ENCODE peak calls at places on chromosomes 12 and 14, in seven cellular contexts. One of them, this sample, is unnamed.

GRCh38 chr12:14416658-14417057 is 51.2 kb downstream of the ATF7IP start:
- DNase-seq in H1: no peak
- DNase-seq in HepG2: peak; percentile 33
- DNase-seq in HCT116: no peak
- DNase-seq in SK-N-SH: peak; percentile 27
- DNase-seq in GM12878: no peak
- DNase-seq in K562: no peak
- DNase-seq in this sample: no peak

GRCh38 chr14:92437309-92437708 is 76.3 kb upstream of the RIN3 start:
- DNase-seq in SK-N-SH: no peak
- DNase-seq in K562: no peak
- DNase-seq in HepG2: no peak
- DNase-seq in HCT116: no peak
- DNase-seq in GM12878: no peak
- DNase-seq in H1: no peak
- DNase-seq in this sample: no peak

GRCh38 chr14:49966304-49966809 is 73.5 kb downstream of the ARF6 start:
- DNase-seq in K562: no peak
- DNase-seq in SK-N-SH: no peak
- DNase-seq in GM12878: no peak
- DNase-seq in H1: peak; percentile 54
- DNase-seq in HCT116: no peak
- DNase-seq in HepG2: peak; percentile 84
- DNase-seq in this sample: no peak

GRCh38 chr14:59189281-59189821 is 884 bp downstream of the DAAM1 start:
- DNase-seq in SK-N-SH: peak; percentile 51
- DNase-seq in GM12878: no peak
- DNase-seq in K562: peak; percentile 9
- DNase-seq in HepG2: no peak
- DNase-seq in HCT116: no peak
- DNase-seq in H1: peak; percentile 63
- DNase-seq in this sample: no peak

GRCh38 chr12:132828706-132829534 is at the start of gene GOLGA3:
- DNase-seq in SK-N-SH: peak; percentile 99
- DNase-seq in H1: peak; percentile 92
- DNase-seq in K562: peak; percentile 99
- DNase-seq in GM12878: peak; percentile 68
- DNase-seq in HepG2: peak; percentile 87
- DNase-seq in HCT116: peak; percentile 94
- DNase-seq in this sample: peak; percentile 58

GRCh38 chr14:103685276-103686211 is 29.7 kb downstream of the XRCC3 start:
- DNase-seq in SK-N-SH: no peak
- DNase-seq in K562: no peak
- DNase-seq in HepG2: no peak
- DNase-seq in GM12878: no peak
- DNase-seq in H1: no peak
- DNase-seq in HCT116: no peak
- DNase-seq in this sample: no peak

GRCh38 chr12:49974231-49974675 is 1.5 kb downstream of the AQP6 start:
- DNase-seq in SK-N-SH: peak; percentile 88
- DNase-seq in GM12878: no peak
- DNase-seq in H1: peak; percentile 54
- DNase-seq in HepG2: peak; percentile 58
- DNase-seq in K562: peak; percentile 60
- DNase-seq in HCT116: no peak
- DNase-seq in this sample: no peak

GRCh38 chr12:120264086-120264485 is 1.4 kb downstream of the PXN start:
- DNase-seq in H1: no peak
- DNase-seq in K562: no peak
- DNase-seq in HCT116: no peak
- DNase-seq in HepG2: no peak
- DNase-seq in SK-N-SH: no peak
- DNase-seq in GM12878: no peak
- DNase-seq in this sample: no peak

GRCh38 chr12:68267892-68268396 is 14.5 kb upstream of the IL22 start:
- DNase-seq in GM12878: no peak
- DNase-seq in SK-N-SH: no peak
- DNase-seq in HepG2: no peak
- DNase-seq in K562: no peak
- DNase-seq in H1: no peak
- DNase-seq in HCT116: no peak
- DNase-seq in this sample: no peak

GRCh38 chr14:40859065-40859464 is 747.6 kb upstream of the LRFN5 start:
- DNase-seq in HCT116: no peak
- DNase-seq in H1: no peak
- DNase-seq in SK-N-SH: no peak
- DNase-seq in GM12878: no peak
- DNase-seq in HepG2: no peak
- DNase-seq in K562: no peak
- DNase-seq in this sample: no peak

GRCh38 chr12:1668833-1669543 is 21.9 kb upstream of the ADIPOR2 start:
- DNase-seq in GM12878: no peak
- DNase-seq in HCT116: no peak
- DNase-seq in SK-N-SH: no peak
- DNase-seq in H1: no peak
- DNase-seq in HepG2: peak; percentile 85
- DNase-seq in K562: peak; percentile 19
- DNase-seq in this sample: no peak

GRCh38 chr14:39055786-39056474 is 47.1 kb downstream of the SEC23A start:
- DNase-seq in H1: no peak
- DNase-seq in HepG2: no peak
- DNase-seq in GM12878: no peak
- DNase-seq in K562: no peak
- DNase-seq in SK-N-SH: no peak
- DNase-seq in HCT116: peak; percentile 12
- DNase-seq in this sample: no peak

GRCh38 chr12:1117371-1117770 is 126.3 kb downstream of the ERC1 start:
- DNase-seq in H1: no peak
- DNase-seq in SK-N-SH: no peak
- DNase-seq in GM12878: no peak
- DNase-seq in K562: no peak
- DNase-seq in HepG2: no peak
- DNase-seq in HCT116: no peak
- DNase-seq in this sample: no peak

GRCh38 chr12:15811192-15812127 is 22.3 kb upstream of the EPS8 start:
- DNase-seq in K562: no peak
- DNase-seq in HCT116: no peak
- DNase-seq in HepG2: no peak
- DNase-seq in GM12878: no peak
- DNase-seq in SK-N-SH: no peak
- DNase-seq in H1: no peak
- DNase-seq in this sample: no peak

GRCh38 chr12:32248594-32249140 is 142.0 kb downstream of the BICD1 start:
- DNase-seq in HepG2: no peak
- DNase-seq in SK-N-SH: no peak
- DNase-seq in GM12878: no peak
- DNase-seq in HCT116: no peak
- DNase-seq in K562: no peak
- DNase-seq in H1: no peak
- DNase-seq in this sample: no peak

GRCh38 chr14:69685716-69686115 is 74.3 kb downstream of the SUSD6 start:
- DNase-seq in HCT116: no peak
- DNase-seq in HepG2: peak; percentile 62
- DNase-seq in GM12878: no peak
- DNase-seq in SK-N-SH: no peak
- DNase-seq in K562: no peak
- DNase-seq in H1: no peak
- DNase-seq in this sample: no peak

GRCh38 chr12:82745807-82746206 is 59.1 kb downstream of the TMTC2 start:
- DNase-seq in GM12878: no peak
- DNase-seq in K562: no peak
- DNase-seq in SK-N-SH: no peak
- DNase-seq in HCT116: no peak
- DNase-seq in H1: no peak
- DNase-seq in HepG2: no peak
- DNase-seq in this sample: no peak

GRCh38 chr12:132427177-132427725 is 62.7 kb upstream of the FBRSL1 start:
- DNase-seq in HCT116: no peak
- DNase-seq in SK-N-SH: no peak
- DNase-seq in K562: no peak
- DNase-seq in H1: no peak
- DNase-seq in GM12878: no peak
- DNase-seq in HepG2: no peak
- DNase-seq in this sample: no peak

GRCh38 chr14:74959596-74960180 is 4.3 kb upstream of the PGF start:
- DNase-seq in HepG2: no peak
- DNase-seq in HCT116: no peak
- DNase-seq in GM12878: no peak
- DNase-seq in K562: no peak
- DNase-seq in SK-N-SH: no peak
- DNase-seq in H1: no peak
- DNase-seq in this sample: no peak

GRCh38 chr14:22122227-22123187 is 448.9 kb upstream of the OR4E1 start:
- DNase-seq in SK-N-SH: no peak
- DNase-seq in GM12878: no peak
- DNase-seq in HCT116: no peak
- DNase-seq in H1: no peak
- DNase-seq in K562: no peak
- DNase-seq in HepG2: peak; percentile 37
- DNase-seq in this sample: no peak
- TF ChIP-seq SIN3A in SK-N-SH: no peak
- TF ChIP-seq SIN3A in GM12878: no peak
- TF ChIP-seq SIN3A in HCT116: no peak
- TF ChIP-seq SIN3A in H1: no peak
- TF ChIP-seq SIN3A in K562: no peak
- TF ChIP-seq SIN3A in HepG2: no peak
- TF ChIP-seq SIN3A in this sample: no peak

GRCh38 chr14:24397639-24398297 is 1.0 kb upstream of the NYNRIN start:
- DNase-seq in SK-N-SH: no peak
- DNase-seq in K562: no peak
- DNase-seq in H1: no peak
- DNase-seq in GM12878: no peak
- DNase-seq in HepG2: no peak
- DNase-seq in HCT116: no peak
- DNase-seq in this sample: no peak

GRCh38 chr14:24392327-24393098 is 6.3 kb upstream of the NYNRIN start:
- DNase-seq in HepG2: no peak
- DNase-seq in GM12878: no peak
- DNase-seq in SK-N-SH: no peak
- DNase-seq in H1: no peak
- DNase-seq in HCT116: peak; percentile 62
- DNase-seq in K562: peak; percentile 35
- DNase-seq in this sample: no peak

GRCh38 chr14:24390696-24391468 is 7.9 kb upstream of the NYNRIN start:
- DNase-seq in HCT116: no peak
- DNase-seq in GM12878: no peak
- DNase-seq in K562: no peak
- DNase-seq in H1: no peak
- DNase-seq in HepG2: no peak
- DNase-seq in SK-N-SH: no peak
- DNase-seq in this sample: no peak

GRCh38 chr14:24395609-24396580 is 2.9 kb upstream of the NYNRIN start:
- DNase-seq in GM12878: no peak
- DNase-seq in SK-N-SH: no peak
- DNase-seq in H1: no peak
- DNase-seq in HCT116: no peak
- DNase-seq in HepG2: no peak
- DNase-seq in K562: no peak
- DNase-seq in this sample: no peak

GRCh38 chr14:24394275-24394674 is 4.5 kb upstream of the NYNRIN start:
- DNase-seq in H1: no peak
- DNase-seq in SK-N-SH: no peak
- DNase-seq in GM12878: no peak
- DNase-seq in HCT116: peak; percentile 12
- DNase-seq in HepG2: no peak
- DNase-seq in K562: no peak
- DNase-seq in this sample: no peak
- TF ChIP-seq SIN3A in H1: no peak
- TF ChIP-seq SIN3A in SK-N-SH: no peak
- TF ChIP-seq SIN3A in GM12878: no peak
- TF ChIP-seq SIN3A in HCT116: no peak
- TF ChIP-seq SIN3A in HepG2: no peak
- TF ChIP-seq SIN3A in K562: no peak
- TF ChIP-seq SIN3A in this sample: no peak

GRCh38 chr12:124497039-124497438 is 70.4 kb downstream of the NCOR2 start:
- DNase-seq in GM12878: no peak
- DNase-seq in SK-N-SH: no peak
- DNase-seq in HCT116: no peak
- DNase-seq in H1: no peak
- DNase-seq in K562: no peak
- DNase-seq in HepG2: no peak
- DNase-seq in this sample: no peak

GRCh38 chr12:124498870-124499753 is 68.3 kb downstream of the NCOR2 start:
- DNase-seq in K562: no peak
- DNase-seq in SK-N-SH: no peak
- DNase-seq in HepG2: no peak
- DNase-seq in GM12878: no peak
- DNase-seq in HCT116: no peak
- DNase-seq in H1: no peak
- DNase-seq in this sample: no peak

GRCh38 chr12:124499873-124500231 is 67.6 kb downstream of the NCOR2 start:
- DNase-seq in HepG2: no peak
- DNase-seq in SK-N-SH: no peak
- DNase-seq in H1: no peak
- DNase-seq in GM12878: no peak
- DNase-seq in K562: no peak
- DNase-seq in HCT116: no peak
- DNase-seq in this sample: no peak

GRCh38 chr12:124497658-124498057 is 69.8 kb downstream of the NCOR2 start:
- DNase-seq in H1: no peak
- DNase-seq in SK-N-SH: peak; percentile 61
- DNase-seq in HCT116: no peak
- DNase-seq in GM12878: no peak
- DNase-seq in HepG2: no peak
- DNase-seq in K562: no peak
- DNase-seq in this sample: no peak

GRCh38 chr12:124498178-124498869 is 69.1 kb downstream of the NCOR2 start:
- DNase-seq in K562: no peak
- DNase-seq in HepG2: no peak
- DNase-seq in GM12878: no peak
- DNase-seq in HCT116: no peak
- DNase-seq in H1: no peak
- DNase-seq in SK-N-SH: no peak
- DNase-seq in this sample: no peak
- TF ChIP-seq SIN3A in K562: no peak
- TF ChIP-seq SIN3A in HepG2: no peak
- TF ChIP-seq SIN3A in GM12878: no peak
- TF ChIP-seq SIN3A in HCT116: no peak
- TF ChIP-seq SIN3A in H1: no peak
- TF ChIP-seq SIN3A in SK-N-SH: no peak
- TF ChIP-seq SIN3A in this sample: no peak

DNA sequence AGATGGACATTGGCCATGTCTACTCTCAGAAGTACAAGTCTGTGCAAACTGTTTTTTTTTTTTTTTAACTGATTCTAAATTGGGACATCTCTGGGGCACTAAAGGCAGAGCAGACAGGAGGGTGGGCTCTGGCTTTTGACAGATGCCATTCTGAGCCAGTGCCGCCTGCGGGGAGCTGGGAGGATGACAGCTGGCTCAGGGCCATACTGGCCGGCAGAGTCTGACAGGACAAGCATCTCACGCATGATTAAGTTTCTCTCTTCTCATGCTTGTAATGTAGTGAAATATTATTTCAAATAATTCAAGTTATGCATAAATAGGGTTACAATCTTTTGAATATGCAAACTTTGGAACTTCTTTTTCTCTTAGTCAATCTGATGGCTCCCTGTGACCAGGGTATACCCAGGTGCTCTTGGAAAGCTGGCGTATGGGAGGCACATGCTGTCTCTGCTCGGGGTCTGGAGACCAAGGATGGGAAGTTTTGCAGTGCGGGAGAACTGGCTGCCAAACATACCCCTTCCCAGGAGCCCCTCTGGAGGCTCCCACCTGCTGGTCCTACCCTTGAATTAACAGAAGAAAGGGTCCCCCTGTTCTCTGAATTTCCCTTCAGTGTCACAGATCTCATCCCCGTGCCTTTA is 7.6 kb downstream of the CDCA4 start:
- DNase-seq in HCT116: no peak
- DNase-seq in SK-N-SH: peak; percentile 85
- DNase-seq in HepG2: no peak
- DNase-seq in K562: no peak
- DNase-seq in GM12878: no peak
- DNase-seq in H1: no peak
- DNase-seq in this sample: no peak
- TF ChIP-seq SIN3A in HCT116: no peak
- TF ChIP-seq SIN3A in SK-N-SH: no peak
- TF ChIP-seq SIN3A in HepG2: no peak
- TF ChIP-seq SIN3A in K562: no peak
- TF ChIP-seq SIN3A in GM12878: no peak
- TF ChIP-seq SIN3A in H1: no peak
- TF ChIP-seq SIN3A in this sample: no peak